ENCODE peak calls at places on chromosome 6, in seven cellular contexts. D, M, Q, A, G, R and E are unnamed samples.

GRCh38 chr6:148616811-148617210 is 130.0 kb upstream of the UST start:
- DNase-seq in Q (no peak), R (no peak), G (no peak), M (no peak), D (no peak), A (peak; percentile 46), E (no peak)

GRCh38 chr6:35710241-35710847 is 21.6 kb upstream of the FKBP5 start:
- DNase-seq in M (peak; percentile 64), A (no peak), R (no peak), D (no peak), G (no peak), Q (no peak), E (no peak)

GRCh38 chr6:37283786-37284185 is 25.8 kb upstream of the TMEM217 start:
- DNase-seq in R (no peak), G (peak; percentile 63), A (no peak), M (no peak), Q (no peak), D (peak; percentile 39), E (no peak)

GRCh38 chr6:159720708-159721107 is 6.6 kb upstream of the WTAP start:
- DNase-seq in D (no peak), A (no peak), G (no peak), Q (peak; percentile 34), M (no peak), R (peak; percentile 52), E (no peak)

GRCh38 chr6:130560231-130560630 is 194.4 kb downstream of the TMEM200A start:
- DNase-seq in M (no peak), D (no peak), A (no peak), G (no peak), R (no peak), Q (no peak), E (no peak)

GRCh38 chr6:107706516-107706915 is 117.6 kb downstream of the SCML4 start:
- DNase-seq in R (no peak), D (peak; percentile 26), Q (no peak), A (no peak), G (no peak), M (no peak), E (no peak)

GRCh38 chr6:148465654-148466053 is 123.0 kb downstream of the SASH1 start:
- DNase-seq in A (no peak), R (no peak), D (no peak), Q (no peak), G (peak; percentile 20), M (no peak), E (no peak)

GRCh38 chr6:108831104-108831503 is 17.1 kb upstream of the ARMC2 start:
- DNase-seq in Q (no peak), R (no peak), D (no peak), M (no peak), G (no peak), A (no peak), E (no peak)

GRCh38 chr6:167448378-167448777 is 123.5 kb downstream of the TTLL2 start:
- DNase-seq in M (no peak), R (no peak), Q (no peak), D (no peak), G (no peak), A (no peak), E (no peak)

GRCh38 chr6:115910147-115910546 is 150.5 kb downstream of the FRK start:
- DNase-seq in M (no peak), Q (no peak), A (no peak), D (no peak), G (no peak), R (no peak), E (no peak)

GRCh38 chr6:128725271-128726233 is 157.4 kb upstream of the LAMA2 start:
- DNase-seq in M (no peak), A (no peak), R (no peak), D (peak; percentile 17), G (peak; percentile 28), Q (no peak), E (no peak)

GRCh38 chr6:78999737-79000136 is 78.3 kb downstream of the PHIP start:
- DNase-seq in G (no peak), D (no peak), Q (no peak), M (no peak), A (no peak), R (no peak), E (no peak)